ENCODE peak calls at places on chromosome 11, in five cellular contexts. One of them, this sample, is unnamed.

GRCh38 chr11:121451982-121452608 is at the start of gene SORL1:
- DNase-seq in GM12865: peak
- DNase-seq in activated gamma-delta T cell treated with anti-CD3 and anti-CD28 coated beads, Interleukin-2, amount 50 U/mL, for 16 hours: peak
- DNase-seq in endothelial cell: peak
- DNase-seq in NCI-H510A treated with DMSO at 0.1 percent for 48 hours: no peak
- DNase-seq in this sample: no peak

GRCh38 chr11:72771507-72771906 is 19.3 kb upstream of the ARAP1 start:
- DNase-seq in GM12865: no peak
- DNase-seq in activated gamma-delta T cell treated with anti-CD3 and anti-CD28 coated beads, Interleukin-2, amount 50 U/mL, for 16 hours: no peak
- DNase-seq in endothelial cell: no peak
- DNase-seq in NCI-H510A treated with DMSO at 0.1 percent for 48 hours: no peak
- DNase-seq in this sample: no peak

GRCh38 chr11:73538381-73538872 is 59.5 kb downstream of the FAM168A start:
- DNase-seq in GM12865: peak
- DNase-seq in activated gamma-delta T cell treated with anti-CD3 and anti-CD28 coated beads, Interleukin-2, amount 50 U/mL, for 16 hours: no peak
- DNase-seq in endothelial cell: no peak
- DNase-seq in NCI-H510A treated with DMSO at 0.1 percent for 48 hours: no peak
- DNase-seq in this sample: no peak

GRCh38 chr11:100687630-100688395 is 725 bp downstream of the ARHGAP42 start:
- DNase-seq in GM12865: peak
- DNase-seq in activated gamma-delta T cell treated with anti-CD3 and anti-CD28 coated beads, Interleukin-2, amount 50 U/mL, for 16 hours: no peak
- DNase-seq in endothelial cell: peak
- DNase-seq in NCI-H510A treated with DMSO at 0.1 percent for 48 hours: no peak
- DNase-seq in this sample: peak

GRCh38 chr11:114562166-114562916 is 2.7 kb upstream of the NXPE1 start:
- DNase-seq in GM12865: no peak
- DNase-seq in activated gamma-delta T cell treated with anti-CD3 and anti-CD28 coated beads, Interleukin-2, amount 50 U/mL, for 16 hours: no peak
- DNase-seq in endothelial cell: no peak
- DNase-seq in NCI-H510A treated with DMSO at 0.1 percent for 48 hours: no peak
- DNase-seq in this sample: no peak

GRCh38 chr11:62427630-62428233 is 8.9 kb downstream of the SCGB1A1 start:
- DNase-seq in GM12865: peak
- DNase-seq in activated gamma-delta T cell treated with anti-CD3 and anti-CD28 coated beads, Interleukin-2, amount 50 U/mL, for 16 hours: no peak
- DNase-seq in endothelial cell: no peak
- DNase-seq in NCI-H510A treated with DMSO at 0.1 percent for 48 hours: no peak
- DNase-seq in this sample: no peak

GRCh38 chr11:92702037-92702436 is 267.4 kb upstream of the MTNR1B start:
- DNase-seq in GM12865: no peak
- DNase-seq in activated gamma-delta T cell treated with anti-CD3 and anti-CD28 coated beads, Interleukin-2, amount 50 U/mL, for 16 hours: no peak
- DNase-seq in endothelial cell: no peak
- DNase-seq in NCI-H510A treated with DMSO at 0.1 percent for 48 hours: no peak
- DNase-seq in this sample: no peak

GRCh38 chr11:95119361-95120060 is 29.9 kb downstream of the ENDOD1 start:
- DNase-seq in GM12865: peak
- DNase-seq in activated gamma-delta T cell treated with anti-CD3 and anti-CD28 coated beads, Interleukin-2, amount 50 U/mL, for 16 hours: no peak
- DNase-seq in endothelial cell: no peak
- DNase-seq in NCI-H510A treated with DMSO at 0.1 percent for 48 hours: no peak
- DNase-seq in this sample: no peak

GRCh38 chr11:12692238-12693074 is 18.2 kb downstream of the TEAD1 start:
- DNase-seq in GM12865: no peak
- DNase-seq in activated gamma-delta T cell treated with anti-CD3 and anti-CD28 coated beads, Interleukin-2, amount 50 U/mL, for 16 hours: no peak
- DNase-seq in endothelial cell: no peak
- DNase-seq in NCI-H510A treated with DMSO at 0.1 percent for 48 hours: peak
- DNase-seq in this sample: peak

GRCh38 chr11:111775024-111775710 is 9.0 kb upstream of the PPP2R1B start:
- DNase-seq in GM12865: no peak
- DNase-seq in activated gamma-delta T cell treated with anti-CD3 and anti-CD28 coated beads, Interleukin-2, amount 50 U/mL, for 16 hours: no peak
- DNase-seq in endothelial cell: no peak
- DNase-seq in NCI-H510A treated with DMSO at 0.1 percent for 48 hours: no peak
- DNase-seq in this sample: no peak

GRCh38 chr11:128692750-128693578 is 908 bp upstream of the FLI1 start:
- DNase-seq in GM12865: peak
- DNase-seq in activated gamma-delta T cell treated with anti-CD3 and anti-CD28 coated beads, Interleukin-2, amount 50 U/mL, for 16 hours: no peak
- DNase-seq in endothelial cell: no peak
- DNase-seq in NCI-H510A treated with DMSO at 0.1 percent for 48 hours: no peak
- DNase-seq in this sample: no peak

GRCh38 chr11:34214961-34215805 is 109.8 kb downstream of the NAT10 start:
- DNase-seq in GM12865: no peak
- DNase-seq in activated gamma-delta T cell treated with anti-CD3 and anti-CD28 coated beads, Interleukin-2, amount 50 U/mL, for 16 hours: peak
- DNase-seq in endothelial cell: no peak
- DNase-seq in NCI-H510A treated with DMSO at 0.1 percent for 48 hours: no peak
- DNase-seq in this sample: no peak

GRCh38 chr11:133917921-133918605 is 38.7 kb downstream of the IGSF9B start:
- DNase-seq in GM12865: no peak
- DNase-seq in activated gamma-delta T cell treated with anti-CD3 and anti-CD28 coated beads, Interleukin-2, amount 50 U/mL, for 16 hours: no peak
- DNase-seq in endothelial cell: peak
- DNase-seq in NCI-H510A treated with DMSO at 0.1 percent for 48 hours: no peak
- DNase-seq in this sample: no peak

GRCh38 chr11:10032991-10033390 is 261.0 kb downstream of the SBF2 start:
- DNase-seq in GM12865: no peak
- DNase-seq in activated gamma-delta T cell treated with anti-CD3 and anti-CD28 coated beads, Interleukin-2, amount 50 U/mL, for 16 hours: no peak
- DNase-seq in endothelial cell: no peak
- DNase-seq in NCI-H510A treated with DMSO at 0.1 percent for 48 hours: no peak
- DNase-seq in this sample: no peak

GRCh38 chr11:126431401-126432064 is 76.0 kb downstream of the ST3GAL4 start:
- DNase-seq in GM12865: no peak
- DNase-seq in activated gamma-delta T cell treated with anti-CD3 and anti-CD28 coated beads, Interleukin-2, amount 50 U/mL, for 16 hours: no peak
- DNase-seq in endothelial cell: no peak
- DNase-seq in NCI-H510A treated with DMSO at 0.1 percent for 48 hours: no peak
- DNase-seq in this sample: no peak

GRCh38 chr11:13137778-13138400 is 128.8 kb downstream of the RASSF10 start:
- DNase-seq in GM12865: no peak
- DNase-seq in activated gamma-delta T cell treated with anti-CD3 and anti-CD28 coated beads, Interleukin-2, amount 50 U/mL, for 16 hours: no peak
- DNase-seq in endothelial cell: no peak
- DNase-seq in NCI-H510A treated with DMSO at 0.1 percent for 48 hours: no peak
- DNase-seq in this sample: no peak